ENCODE peak calls at places on chromosomes 3 and 15, in seven cellular contexts. X is sigmoid colon, Z is HFF-Myc, V is endothelial cell of umbilical vein, G is kidney epithelial cell, K is uterus, I is fibroblast of pulmonary artery. B is an unnamed sample.

GRCh38 chr3:8470801-8471200 is 30.8 kb upstream of the LMCD1 start:
- DNase-seq in V (no peak), K (no peak), Z (no peak), X (no peak), I (no peak), G (no peak), B (no peak)

GRCh38 chr3:165256554-165256953 is 60.4 kb upstream of the SLITRK3 start:
- DNase-seq in I (no peak), K (no peak), G (no peak), Z (no peak), V (no peak), X (no peak), B (no peak)

GRCh38 chr3:10404876-10405275 is 84.0 kb upstream of the SEC13 start:
- DNase-seq in I (no peak), Z (no peak), G (no peak), V (no peak), K (no peak), X (no peak), B (no peak)

GRCh38 chr3:13966302-13966701 is 86.4 kb upstream of the WNT7A start:
- DNase-seq in V (no peak), Z (no peak), G (no peak), K (no peak), I (no peak), X (no peak), B (no peak)

GRCh38 chr3:61452536-61452991 is 108.8 kb upstream of the PTPRG start:
- DNase-seq in V (no peak), K (no peak), X (no peak), I (peak; percentile 16), Z (no peak), G (no peak), B (no peak)

GRCh38 chr3:48555231-48555948 is 1.2 kb downstream of the PFKFB4 start:
- DNase-seq in K (no peak), X (no peak), Z (no peak), I (no peak), G (no peak), V (no peak), B (no peak)

GRCh38 chr15:63466378-63467192 is 37.8 kb upstream of the USP3 start:
- DNase-seq in G (no peak), Z (peak; percentile 63), I (peak; percentile 79), K (peak; percentile 30), X (no peak), V (peak; percentile 77), B (peak; percentile 64)

GRCh38 chr3:62374375-62374876 is 1.1 kb upstream of the FEZF2 start:
- DNase-seq in G (no peak), V (no peak), I (peak; percentile 11), K (no peak), X (no peak), Z (no peak), B (no peak)

GRCh38 chr3:128343287-128344045 is 123.2 kb downstream of the DNAJB8 start:
- DNase-seq in K (no peak), I (peak; percentile 58), G (peak; percentile 7), X (peak; percentile 40), V (peak; percentile 88), Z (peak; percentile 65), B (no peak)

GRCh38 chr3:66037330-66037985 is 1.3 kb downstream of the MAGI1 start:
- DNase-seq in V (peak; percentile 62), X (peak; percentile 71), Z (no peak), I (peak; percentile 47), G (no peak), K (peak; percentile 37), B (no peak)

GRCh38 chr3:10286596-10287295 is 6.0 kb downstream of the GHRL start:
- DNase-seq in I (peak; percentile 83), K (peak; percentile 53), V (peak; percentile 77), X (no peak), Z (peak; percentile 31), G (no peak), B (peak; percentile 81)

GRCh38 chr3:150303776-150304175 is 104.3 kb upstream of the TSC22D2 start:
- DNase-seq in X (no peak), V (no peak), K (no peak), G (no peak), Z (no peak), I (no peak), B (no peak)

GRCh38 chr3:72949016-72949415 is 47.6 kb upstream of the PPP4R2 start:
- DNase-seq in Z (no peak), X (no peak), K (no peak), G (no peak), I (no peak), V (no peak), B (no peak)

GRCh38 chr3:36416660-36417059 is 36.4 kb downstream of the STAC start:
- DNase-seq in X (no peak), I (no peak), G (peak; percentile 25), K (no peak), V (no peak), Z (no peak), B (no peak)

GRCh38 chr15:83396071-83396470 is 51.1 kb upstream of the SH3GL3 start:
- DNase-seq in X (no peak), K (no peak), G (no peak), I (no peak), Z (no peak), V (no peak), B (no peak)

GRCh38 chr15:101501703-101502373 is 12.3 kb upstream of the PCSK6 start:
- DNase-seq in Z (no peak), K (no peak), G (no peak), X (no peak), V (peak; percentile 34), I (peak; percentile 33), B (peak; percentile 51)

GRCh38 chr15:27871078-27871695 is 227.9 kb downstream of the OCA2 start:
- DNase-seq in Z (no peak), X (no peak), V (no peak), I (no peak), G (no peak), K (no peak), B (no peak)

GRCh38 chr3:178875157-178875556 is 196.5 kb downstream of the ZMAT3 start:
- DNase-seq in Z (no peak), G (no peak), V (no peak), K (no peak), I (no peak), X (no peak), B (no peak)

GRCh38 chr3:147941984-147942383 is 532.8 kb downstream of the ZIC1 start:
- DNase-seq in V (no peak), Z (no peak), K (no peak), I (no peak), G (no peak), X (no peak), B (no peak)

GRCh38 chr3:129413687-129414506 is 14.5 kb downstream of the EFCAB12 start:
- DNase-seq in G (peak; percentile 88), Z (peak; percentile 54), K (no peak), X (no peak), V (peak; percentile 71), I (peak; percentile 97), B (no peak)

GRCh38 chr15:98737122-98737521 is 88.8 kb downstream of the IGF1R start:
- DNase-seq in Z (no peak), G (no peak), I (no peak), K (no peak), V (no peak), X (no peak), B (no peak)

GRCh38 chr15:98734472-98735284 is 86.3 kb downstream of the IGF1R start:
- DNase-seq in X (no peak), K (no peak), V (no peak), I (no peak), Z (no peak), G (peak; percentile 59), B (no peak)

GRCh38 chr15:98733098-98733497 is 84.8 kb downstream of the IGF1R start:
- DNase-seq in I (no peak), K (no peak), X (no peak), G (no peak), Z (no peak), V (no peak), B (no peak)

GRCh38 chr15:98735895-98736617 is 87.7 kb downstream of the IGF1R start:
- DNase-seq in V (peak; percentile 31), I (no peak), Z (no peak), X (no peak), G (no peak), K (no peak), B (no peak)

GRCh38 chr15:98735304-98735703 is 87.0 kb downstream of the IGF1R start:
- DNase-seq in G (no peak), Z (no peak), K (no peak), X (no peak), V (no peak), I (no peak), B (no peak)
- TF ChIP-seq CTCF in G (no peak), Z (no peak), K (no peak), X (no peak), V (no peak), I (no peak), B (no peak)

GRCh38 chr3:56926513-56927282 is 124.9 kb upstream of the ARHGEF3 start:
- DNase-seq in K (peak; percentile 46), X (no peak), I (peak; percentile 57), G (peak; percentile 69), Z (no peak), V (peak; percentile 30), B (no peak)
- TF ChIP-seq CTCF in K (peak; percentile 21), X (no peak), I (peak; percentile 36), G (peak; percentile 5), Z (no peak), V (no peak), B (no peak)

GRCh38 chr3:24494616-24495333 is at the start of gene THRB:
- DNase-seq in G (no peak), X (peak; percentile 87), K (peak; percentile 70), I (peak; percentile 38), V (peak; percentile 48), Z (no peak), B (peak; percentile 67)
- TF ChIP-seq CTCF in G (no peak), X (peak; percentile 42), K (no peak), I (peak; percentile 3), V (no peak), Z (peak; percentile 10), B (no peak)

DNA sequence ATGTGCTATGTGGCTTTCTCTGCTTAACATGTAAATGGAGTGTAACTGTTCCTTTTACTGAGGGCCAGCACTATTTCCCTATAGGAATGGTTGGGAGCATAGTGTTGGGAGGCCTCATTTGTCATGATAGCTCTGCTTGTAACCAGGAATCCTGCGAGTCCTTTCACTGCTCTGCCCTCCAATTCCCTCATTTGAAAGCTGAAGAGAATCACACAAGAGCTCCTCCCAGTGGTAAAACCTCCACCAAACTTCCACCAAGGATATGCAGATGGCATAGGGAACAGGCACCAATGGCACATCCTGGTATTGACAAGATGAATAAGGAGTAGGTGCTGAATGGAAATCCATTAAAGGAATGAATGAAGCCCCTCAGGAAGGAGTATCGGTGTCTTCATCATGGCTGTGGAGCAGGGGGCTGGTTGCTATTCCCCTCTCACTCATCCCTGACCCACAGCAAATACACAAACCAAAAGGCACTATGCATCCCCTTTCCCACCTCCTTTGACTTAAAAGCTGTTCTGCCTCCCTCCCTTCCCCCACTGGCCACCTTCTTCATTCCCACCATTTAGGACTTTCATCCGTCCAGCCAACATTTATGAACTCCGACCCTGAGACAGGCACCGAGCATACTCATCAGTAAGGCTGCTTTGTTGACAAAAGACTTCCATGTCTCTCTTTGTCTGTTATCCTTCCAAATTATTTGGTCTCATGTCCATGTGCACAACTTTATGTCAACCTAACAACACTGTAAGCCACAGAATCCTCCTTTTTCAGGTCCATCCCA is 560.8 kb downstream of the FOXP1 start:
- DNase-seq in X (no peak), Z (no peak), G (no peak), K (no peak), V (peak; percentile 52), I (no peak), B (no peak)
- TF ChIP-seq CTCF in X (no peak), Z (peak; percentile 35), G (peak; percentile 15), K (no peak), V (peak; percentile 20), I (peak; percentile 25), B (peak; percentile 47)